ENCODE peak calls at places on chromosomes 13 and 19, in seven cellular contexts. J is neuronal stem cell, O is mesenchymal stem cell, R is IMR-90, V is H9, D is trophoblast cell, K is mesendoderm. H is an unnamed sample.

GRCh38 chr19:57348136-57348535 is 2.9 kb upstream of the ZNF304 start:
- DNase-seq in V (no peak), D (no peak), O (peak; percentile 71), R (peak; percentile 55), K (no peak), J (no peak), H (no peak)

GRCh38 chr19:30017172-30017571 is 75.1 kb downstream of the URI1 start:
- DNase-seq in R (no peak), V (no peak), O (no peak), D (no peak), J (no peak), K (no peak), H (no peak)

GRCh38 chr13:19791953-19792537 is 9.3 kb upstream of the PSPC1 start:
- DNase-seq in J (no peak), O (no peak), R (no peak), K (peak; percentile 68), V (peak; percentile 35), D (no peak), H (no peak)

GRCh38 chr13:95536629-95537241 is 15.8 kb upstream of the CLDN10 start:
- DNase-seq in R (peak; percentile 39), J (no peak), V (no peak), D (peak; percentile 72), O (peak; percentile 34), K (no peak), H (no peak)

GRCh38 chr13:106455777-106456176 is 79.7 kb downstream of the EFNB2 start:
- DNase-seq in D (peak; percentile 50), O (no peak), J (no peak), K (no peak), R (peak; percentile 59), V (no peak), H (no peak)

GRCh38 chr19:15173746-15174404 is 26.9 kb downstream of the NOTCH3 start:
- DNase-seq in J (no peak), K (peak; percentile 52), O (no peak), R (no peak), D (peak; percentile 83), V (no peak), H (no peak)

GRCh38 chr13:37068962-37069361 is 9.5 kb upstream of the SUPT20H start:
- DNase-seq in D (peak; percentile 6), V (no peak), O (peak; percentile 8), J (no peak), R (peak; percentile 30), K (no peak), H (no peak)

GRCh38 chr13:90890435-90890834 is 457.1 kb upstream of the MIR17HG start:
- DNase-seq in V (no peak), J (no peak), D (no peak), K (no peak), R (no peak), O (no peak), H (no peak)

GRCh38 chr13:100887729-100888151 is 213.1 kb upstream of the TMTC4 start:
- DNase-seq in D (peak; percentile 74), K (peak; percentile 54), R (peak; percentile 82), V (no peak), J (no peak), O (peak; percentile 89), H (no peak)

GRCh38 chr19:30312582-30313352 is 59.4 kb upstream of the ZNF536 start:
- DNase-seq in K (no peak), R (no peak), D (no peak), O (no peak), J (no peak), V (no peak), H (no peak)

GRCh38 chr13:90787007-90787406 is 560.5 kb upstream of the MIR17HG start:
- DNase-seq in V (no peak), K (no peak), J (no peak), D (no peak), O (no peak), R (no peak), H (no peak)

GRCh38 chr13:114203536-114203935 is 24.5 kb downstream of the CFAP97D2 start:
- DNase-seq in V (no peak), R (no peak), D (no peak), K (no peak), O (no peak), J (no peak), H (no peak)

GRCh38 chr19:50768289-50768688 is 2.0 kb upstream of the GPR32 start:
- DNase-seq in V (no peak), J (no peak), D (no peak), R (no peak), O (no peak), K (no peak), H (no peak)

GRCh38 chr19:2815923-2816322 is 3.7 kb upstream of the ZNF554 start:
- DNase-seq in R (no peak), J (no peak), K (no peak), O (no peak), V (no peak), D (no peak), H (no peak)

GRCh38 chr19:55927991-55928390 is 4.1 kb downstream of the NLRP13 start:
- DNase-seq in D (no peak), K (no peak), R (no peak), V (no peak), J (no peak), O (no peak), H (no peak)
- H2BK120ac ChIP-seq in D (no peak overlapping the region), K (no peak overlapping the region), R (no peak overlapping the region), V (no peak overlapping the region), J (no peak overlapping the region), O (no peak overlapping the region), H (no peak overlapping the region)

GRCh38 chr19:10407102-10407501 is 3.8 kb upstream of the CDC37 start:
- DNase-seq in O (no peak), V (no peak), J (no peak), R (no peak), K (no peak), D (no peak), H (no peak)

GRCh38 chr19:10408511-10409291 is 5.4 kb upstream of the CDC37 start:
- DNase-seq in V (no peak), D (no peak), J (no peak), K (no peak), R (no peak), O (no peak), H (no peak)

GRCh38 chr19:10403137-10404021 is at the start of gene CDC37:
- DNase-seq in J (peak; percentile 96), R (peak; percentile 97), D (peak; percentile 99), K (peak; percentile 97), V (peak; percentile 96), O (peak; percentile 97), H (peak; percentile 86)

GRCh38 chr19:10404888-10405808 is 1.8 kb upstream of the CDC37 start:
- DNase-seq in D (no peak), O (no peak), K (no peak), J (no peak), R (no peak), V (no peak), H (no peak)

GRCh38 chr19:10406191-10406590 is 2.8 kb upstream of the CDC37 start:
- DNase-seq in K (no peak), O (no peak), J (no peak), D (no peak), R (no peak), V (no peak), H (no peak)
- H3K23ac ChIP-seq in K (no peak overlapping the region), O (no peak overlapping the region), J (no peak overlapping the region), D (no peak overlapping the region), R (no peak overlapping the region), V (no peak overlapping the region), H (no peak overlapping the region)

GRCh38 chr19:49712397-49712859 is 21.5 kb downstream of the CPT1C start:
- DNase-seq in R (peak; percentile 1), K (peak; percentile 79), O (peak; percentile 22), D (peak; percentile 30), J (no peak), V (peak; percentile 96), H (peak; percentile 92)
- H2BK120ac ChIP-seq in R (no peak overlapping the region), K (no peak overlapping the region), O (no peak overlapping the region), D (no peak overlapping the region), J (no peak overlapping the region), V (no peak overlapping the region), H (no peak overlapping the region)

GRCh38 chr19:6479836-6480398 is 1.7 kb downstream of the DENND1C start:
- DNase-seq in D (no peak), R (no peak), J (no peak), O (no peak), K (no peak), V (no peak), H (no peak)

GRCh38 chr19:6476896-6477431 is 4.6 kb downstream of the DENND1C start:
- DNase-seq in K (no peak), D (no peak), V (no peak), O (no peak), R (no peak), J (no peak), H (no peak)

GRCh38 chr19:6480843-6481415 is 658 bp downstream of the DENND1C start:
- DNase-seq in R (no peak), V (no peak), D (no peak), K (no peak), J (no peak), O (no peak), H (no peak)

GRCh38 chr19:6476155-6476895 is 5.3 kb downstream of the DENND1C start:
- DNase-seq in J (peak; percentile 98), D (peak; percentile 52), V (peak; percentile 99), R (peak; percentile 10), O (peak; percentile 53), K (peak; percentile 99), H (peak; percentile 99)

GRCh38 chr19:6478815-6479214 is 2.8 kb downstream of the DENND1C start:
- DNase-seq in D (no peak), V (no peak), O (no peak), R (no peak), J (no peak), K (no peak), H (no peak)
- H3K23ac ChIP-seq in D (no peak overlapping the region), V (no peak overlapping the region), O (no peak overlapping the region), R (no peak overlapping the region), J (no peak overlapping the region), K (no peak overlapping the region), H (no peak overlapping the region)

DNA sequence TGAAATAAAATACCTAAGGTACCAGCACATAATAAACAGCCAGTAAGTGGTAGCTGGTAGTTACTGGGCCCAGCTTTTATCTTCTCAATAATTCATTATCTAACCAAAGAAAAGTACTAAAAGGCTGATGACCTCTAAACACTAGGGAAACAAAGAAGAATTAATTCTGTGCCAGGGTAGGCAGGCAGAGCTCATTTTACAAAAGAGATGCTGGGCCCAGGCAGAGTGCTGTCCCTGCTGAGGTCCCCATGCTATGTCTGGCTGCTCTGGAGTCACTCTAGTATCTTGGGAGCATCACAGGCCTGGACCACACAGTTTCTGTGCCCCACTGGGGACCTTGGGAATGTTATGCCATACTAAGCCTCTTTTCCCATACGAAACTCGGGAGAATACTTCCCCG is 18.2 kb downstream of the ZNF507 start:
- DNase-seq in J (no peak), V (no peak), D (no peak), O (no peak), K (no peak), R (no peak), H (no peak)
- H2BK120ac ChIP-seq in J (no peak overlapping the region), V (no peak overlapping the region), D (no peak overlapping the region), O (no peak overlapping the region), K (no peak overlapping the region), R (no peak overlapping the region), H (no peak overlapping the region)

DNA sequence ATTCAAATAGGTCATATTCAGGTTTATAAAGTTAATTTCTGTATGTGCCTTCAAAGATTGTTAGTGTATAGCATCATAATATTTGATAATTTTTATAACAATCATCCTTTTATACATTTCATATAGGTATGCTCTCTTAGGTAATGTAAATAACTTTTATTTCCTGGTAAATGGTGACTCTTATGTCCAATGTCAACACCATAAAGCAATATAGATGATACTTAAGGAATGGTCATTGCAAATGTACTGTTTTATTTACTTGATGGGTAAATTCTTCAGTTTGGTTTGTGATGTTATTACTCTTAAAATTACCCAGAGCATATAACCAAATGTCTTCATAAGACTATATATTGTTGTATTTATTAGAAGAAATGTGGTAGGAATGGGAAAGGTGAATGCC is 928.7 kb downstream of the PCDH9 start:
- DNase-seq in O (no peak), V (no peak), D (no peak), J (no peak), R (no peak), K (no peak), H (no peak)
- H3K23ac ChIP-seq in O (no peak overlapping the region), V (no peak overlapping the region), D (no peak overlapping the region), J (no peak overlapping the region), R (no peak overlapping the region), K (no peak overlapping the region), H (no peak overlapping the region)